ENCODE peak calls at places on chromosomes 7 and 10, in eight cellular contexts. S is AG09319; M is fibroblast of pulmonary artery; Q is ureter; X is endothelial cell of umbilical vein; U is stimulated activated CD4-positive, alpha-beta T cell treated with anti-CD3 and anti-CD28 coated beads, Interleukin-4, amount 100 ng/mL, for 1 hour; E is activated CD4-positive, alpha-beta T cell treated with anti-CD3 and anti-CD28 coated beads for 24 hours; N is GM23248. D is an unnamed sample.
A peak's percentile ranks its signal among the peaks of the same experiment; 100 is the strongest.

GRCh38 chr10:99660662-99661369 is 1.5 kb downstream of the ENTPD7 start:
- DNase-seq in M (peak; percentile 47), X (no peak), E (no peak), N (no peak), U (no peak), Q (no peak), S (no peak), D (no peak)

GRCh38 chr7:81484266-81484665 is 285.6 kb downstream of the HGF start:
- DNase-seq in M (peak; percentile 89), S (peak; percentile 81), U (no peak), N (peak; percentile 93), E (no peak), Q (peak; percentile 54), X (peak; percentile 42), D (peak; percentile 76)

GRCh38 chr7:1087952-1088920 is at the start of gene GPER1:
- DNase-seq in X (no peak), N (peak; percentile 83), Q (peak; percentile 62), E (no peak), M (peak; percentile 56), S (no peak), U (no peak), D (no peak)

GRCh38 chr10:127948791-127949190 is 41.9 kb downstream of the PTPRE start:
- DNase-seq in S (no peak), U (no peak), M (no peak), Q (no peak), E (no peak), X (peak; percentile 77), N (no peak), D (no peak)

GRCh38 chr10:122323941-122324675 is 50.4 kb upstream of the PLEKHA1 start:
- DNase-seq in E (no peak), S (no peak), Q (no peak), U (no peak), X (no peak), M (no peak), N (peak; percentile 88), D (peak; percentile 25)

GRCh38 chr10:45155784-45156183 is 155.1 kb downstream of the ZNF22 start:
- DNase-seq in Q (no peak), U (no peak), M (no peak), N (no peak), E (no peak), X (no peak), S (no peak), D (no peak)

GRCh38 chr7:2959828-2960599 is 83.7 kb downstream of the CARD11 start:
- DNase-seq in N (no peak), U (no peak), E (no peak), S (no peak), X (no peak), M (no peak), Q (no peak), D (no peak)

GRCh38 chr10:45058580-45058979 is 57.9 kb downstream of the ZNF22 start:
- DNase-seq in N (no peak), U (no peak), Q (no peak), S (no peak), X (peak; percentile 72), M (peak; percentile 43), E (no peak), D (no peak)

GRCh38 chr7:157412021-157412443 is 75.2 kb downstream of the DNAJB6 start:
- DNase-seq in Q (no peak), N (peak; percentile 96), S (no peak), U (peak; percentile 34), E (peak; percentile 29), X (no peak), M (peak; percentile 53), D (no peak)

GRCh38 chr7:134890246-134891240 is 95.8 kb upstream of the AGBL3 start:
- DNase-seq in Q (peak; percentile 55), S (no peak), N (peak; percentile 63), X (peak; percentile 59), E (no peak), M (peak; percentile 69), U (no peak), D (no peak)

GRCh38 chr7:64307254-64308018 is 6.3 kb upstream of the ZNF736 start:
- DNase-seq in Q (peak; percentile 97), S (peak; percentile 74), N (peak; percentile 92), M (peak; percentile 92), E (peak; percentile 79), U (peak; percentile 92), X (peak; percentile 2), D (peak; percentile 88)

GRCh38 chr7:120180221-120180620 is 92.8 kb upstream of the KCND2 start:
- DNase-seq in Q (no peak), X (no peak), E (no peak), S (peak; percentile 14), U (no peak), N (peak; percentile 28), M (no peak), D (no peak)

GRCh38 chr10:93198401-93199175 is 124.9 kb downstream of the CYP26A1 start:
- DNase-seq in S (no peak), E (no peak), X (no peak), U (no peak), M (peak; percentile 42), N (peak; percentile 70), Q (no peak), D (peak; percentile 32)